ENCODE peak calls at places on chromosome 1, in five cellular contexts. J, O, G, E and F are unnamed samples.

GRCh38 chr1:9900142-9901043 is 9.7 kb downstream of the CTNNBIP1 start:
- DNase-seq in J (no peak), O (no peak), G (no peak), E (peak), F (no peak)

GRCh38 chr1:44792736-44793502 is 4.9 kb upstream of the BEST4 start:
- DNase-seq in J (no peak), O (no peak), G (peak), E (no peak), F (no peak)

GRCh38 chr1:62304515-62304914 is 14.7 kb downstream of the KANK4 start:
- DNase-seq in J (no peak), O (no peak), G (no peak), E (no peak), F (no peak)

GRCh38 chr1:111967067-111967690 is 22.3 kb downstream of the KCND3 start:
- DNase-seq in J (no peak), O (no peak), G (no peak), E (no peak), F (no peak)

GRCh38 chr1:51344602-51345299 is 14.4 kb upstream of the TTC39A start:
- DNase-seq in J (no peak), O (no peak), G (peak), E (no peak), F (no peak)

GRCh38 chr1:52674497-52675384 is 23.4 kb downstream of the COA7 start:
- DNase-seq in J (no peak), O (no peak), G (no peak), E (peak), F (no peak)

GRCh38 chr1:151282883-151283725 is 1.0 kb downstream of the ZNF687 start:
- DNase-seq in J (no peak), O (no peak), G (peak), E (peak), F (no peak)

GRCh38 chr1:213122514-213122929 is 71.5 kb downstream of the RPS6KC1 start:
- DNase-seq in J (no peak), O (peak), G (no peak), E (peak), F (peak)

GRCh38 chr1:30916296-30916695 is 7.7 kb upstream of the SDC3 start:
- DNase-seq in J (no peak), O (no peak), G (no peak), E (no peak), F (no peak)

GRCh38 chr1:83129107-83129506 is 869.8 kb downstream of the TTLL7 start:
- DNase-seq in J (no peak), O (no peak), G (no peak), E (no peak), F (no peak)

GRCh38 chr1:17225140-17225539 is 20.2 kb downstream of the PADI1 start:
- DNase-seq in J (no peak), O (no peak), G (no peak), E (no peak), F (no peak)

GRCh38 chr1:97603776-97604175 is 317.1 kb downstream of the DPYD start:
- DNase-seq in J (peak), O (peak), G (no peak), E (peak), F (no peak)

GRCh38 chr1:24141311-24141997 is 1.5 kb downstream of the IL22RA1 start:
- DNase-seq in J (no peak), O (no peak), G (no peak), E (no peak), F (no peak)

GRCh38 chr1:246565751-246566127 is 322 bp downstream of the TFB2M start:
- DNase-seq in J (no peak), O (peak), G (no peak), E (peak), F (no peak)

GRCh38 chr1:71623888-71624287 is 543.1 kb upstream of the ZRANB2 start:
- DNase-seq in J (no peak), O (no peak), G (no peak), E (no peak), F (no peak)

GRCh38 chr1:17617787-17618557 is 78.5 kb downstream of the ARHGEF10L start:
- DNase-seq in J (no peak), O (peak), G (no peak), E (peak), F (no peak)

GRCh38 chr1:204075116-204075636 is 2.3 kb downstream of the SOX13 start:
- DNase-seq in J (no peak), O (peak), G (peak), E (no peak), F (no peak)

GRCh38 chr1:29513357-29513756 is 277.0 kb downstream of the PTPRU start:
- DNase-seq in J (peak), O (peak), G (peak), E (peak), F (peak)

GRCh38 chr1:172843444-172843843 is 184.5 kb downstream of the FASLG start:
- DNase-seq in J (no peak), O (no peak), G (no peak), E (no peak), F (no peak)

GRCh38 chr1:217063065-217063908 is 340.1 kb upstream of the ESRRG start:
- DNase-seq in J (no peak), O (no peak), G (no peak), E (no peak), F (no peak)

GRCh38 chr1:41578712-41579335 is 94.3 kb upstream of the EDN2 start:
- DNase-seq in J (no peak), O (peak), G (no peak), E (peak), F (no peak)

GRCh38 chr1:20558180-20558579 is 5.8 kb downstream of the FAM43B start:
- DNase-seq in J (no peak), O (no peak), G (no peak), E (no peak), F (no peak)

GRCh38 chr1:20555025-20555757 is 2.8 kb downstream of the FAM43B start:
- DNase-seq in J (no peak), O (peak), G (no peak), E (peak), F (no peak)

GRCh38 chr1:20551945-20552727 is at the start of gene FAM43B:
- DNase-seq in J (no peak), O (peak), G (peak), E (peak), F (no peak)

GRCh38 chr1:20552728-20553571 is 577 bp downstream of the FAM43B start:
- DNase-seq in J (no peak), O (peak), G (peak), E (peak), F (no peak)

DNA sequence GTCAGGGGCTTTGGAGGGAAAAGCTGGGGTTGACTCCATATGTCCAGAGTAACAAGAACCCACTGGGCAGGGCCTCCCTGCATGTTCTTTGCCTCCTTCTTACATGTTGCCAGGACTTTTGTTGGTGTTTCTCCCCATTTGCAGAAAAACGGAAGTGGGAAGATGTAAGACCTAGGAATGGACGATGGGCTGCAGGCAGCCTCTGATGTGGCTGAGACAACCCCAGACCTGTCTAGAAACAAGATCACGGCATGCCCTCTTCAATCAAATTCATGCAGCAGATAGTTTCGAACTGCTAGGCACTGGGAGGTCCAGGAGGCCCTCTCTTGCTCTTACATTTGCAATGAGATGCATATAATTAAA is 3.4 kb downstream of the FAM43B start:
- DNase-seq in J (no peak), O (no peak), G (no peak), E (no peak), F (no peak)
- TF ChIP-seq CTCF in J (no peak), O (no peak), G (no peak), E (no peak), F (no peak)

DNA sequence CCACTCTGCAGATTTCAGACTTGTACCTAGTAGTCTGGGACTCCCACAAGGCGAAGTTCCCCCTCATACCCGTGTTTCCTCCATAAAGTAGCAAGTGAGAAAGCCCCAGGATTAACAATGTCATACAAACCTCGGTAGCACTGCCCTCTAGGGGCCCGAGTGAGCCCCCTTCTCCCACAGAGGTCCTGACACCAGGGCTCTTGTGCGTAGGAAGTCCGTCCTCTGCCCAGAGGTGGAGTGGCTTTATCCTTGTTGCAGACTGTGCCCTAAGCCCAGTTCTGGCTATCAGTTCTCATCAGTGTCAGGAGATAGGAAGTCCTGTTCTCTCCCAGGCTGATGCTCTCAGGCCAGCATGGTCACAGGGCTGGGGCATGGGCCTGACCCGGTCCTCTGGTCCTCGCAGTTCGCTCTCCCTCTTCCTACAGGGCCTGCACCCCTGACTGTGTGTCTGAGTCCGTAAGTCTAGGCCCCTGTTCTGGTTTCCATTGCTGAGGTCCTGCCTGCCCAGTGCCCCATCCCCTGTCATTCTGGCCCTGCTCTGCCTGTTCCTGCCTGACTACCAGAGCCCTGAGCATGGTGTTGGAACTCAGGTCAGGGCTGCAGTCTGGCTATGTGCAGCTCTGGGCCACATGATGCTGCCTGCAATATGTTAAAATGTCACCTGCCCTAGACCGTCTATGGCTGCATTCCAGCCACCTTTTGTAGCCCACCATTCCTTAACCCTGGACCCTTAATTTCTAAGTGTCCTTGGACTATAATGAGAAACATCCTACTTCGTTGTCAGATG is 285.6 kb downstream of the ASTN1 start:
- DNase-seq in J (no peak), O (no peak), G (no peak), E (no peak), F (no peak)
- TF ChIP-seq CTCF in J (no peak), O (no peak), G (no peak), E (no peak), F (peak)

GRCh38 chr1:206797534-206798383 is 25.5 kb upstream of the IL10 start:
- DNase-seq in J (no peak), O (peak), G (peak), E (no peak), F (no peak)

GRCh38 chr1:206796984-206797402 is 24.7 kb upstream of the IL10 start:
- DNase-seq in J (no peak), O (no peak), G (no peak), E (no peak), F (no peak)

GRCh38 chr1:206800411-206800810 is 28.1 kb upstream of the IL10 start:
- DNase-seq in J (no peak), O (peak), G (no peak), E (peak), F (no peak)

GRCh38 chr1:206799311-206799710 is 27.0 kb upstream of the IL10 start:
- DNase-seq in J (no peak), O (peak), G (no peak), E (peak), F (no peak)

DNA sequence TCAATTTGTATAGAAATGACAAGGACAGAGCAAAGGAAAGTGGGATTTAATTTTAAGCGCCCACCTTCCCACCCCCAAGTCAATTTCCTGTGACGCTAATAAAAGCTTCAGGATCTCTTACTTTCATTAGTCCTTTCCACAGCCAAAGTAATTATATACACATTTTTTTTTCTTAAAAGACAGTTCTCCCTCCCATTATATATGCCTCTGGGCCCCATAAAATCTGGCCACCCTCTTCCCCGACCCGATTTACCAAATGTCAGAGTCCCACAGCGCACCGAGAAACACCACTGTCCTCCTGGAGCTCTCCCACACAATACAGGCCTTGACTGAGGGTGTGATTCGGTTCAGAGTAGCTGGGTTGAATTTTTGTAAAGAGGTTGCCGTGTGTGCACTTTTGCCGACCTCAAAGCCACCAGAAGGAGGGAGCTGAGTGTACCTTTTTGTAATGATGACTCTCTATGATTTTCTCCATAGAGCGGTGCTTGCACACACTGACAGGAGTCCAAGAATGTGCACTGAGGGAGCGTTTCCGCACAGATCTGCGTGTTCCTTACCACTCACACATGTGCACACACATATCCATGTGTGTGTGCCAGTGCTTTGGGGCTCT is 26.2 kb upstream of the IL10 start:
- DNase-seq in J (no peak), O (no peak), G (no peak), E (no peak), F (no peak)
- TF ChIP-seq CTCF in J (no peak), O (no peak), G (no peak), E (no peak), F (no peak)

GRCh38 chr1:116230712-116231111 is 119.5 kb downstream of the MAB21L3 start:
- DNase-seq in J (no peak), O (no peak), G (no peak), E (no peak), F (no peak)

GRCh38 chr1:116231752-116232151 is 120.6 kb downstream of the MAB21L3 start:
- DNase-seq in J (no peak), O (no peak), G (no peak), E (no peak), F (no peak)

GRCh38 chr1:116228501-116228900 is 117.3 kb downstream of the MAB21L3 start:
- DNase-seq in J (no peak), O (no peak), G (no peak), E (no peak), F (no peak)

DNA sequence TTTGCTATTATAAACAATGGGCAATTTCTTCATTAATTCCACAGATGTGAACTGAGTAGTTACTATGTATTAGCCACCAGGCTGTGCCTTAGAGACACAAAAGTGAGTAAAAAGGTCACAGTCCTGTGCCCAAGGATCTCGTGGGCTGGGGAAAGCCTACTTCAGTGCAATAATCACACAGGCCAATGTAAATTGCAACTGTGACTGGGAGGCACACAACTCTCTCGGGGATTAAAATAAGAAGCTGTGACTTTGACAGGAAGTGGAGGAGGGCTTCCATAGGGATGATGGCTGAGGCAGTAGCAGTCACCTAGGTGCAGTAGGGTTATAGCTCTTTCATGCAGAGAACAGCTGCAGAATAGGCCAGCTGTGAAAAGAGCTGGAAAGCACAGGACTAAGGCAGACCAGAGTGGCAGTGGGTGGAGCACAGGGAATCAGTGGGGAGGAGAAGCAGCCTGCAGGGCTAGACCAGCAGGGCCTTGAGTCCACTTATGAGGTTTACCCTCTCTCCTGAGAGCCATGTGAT is 121.9 kb downstream of the MAB21L3 start:
- DNase-seq in J (no peak), O (no peak), G (no peak), E (no peak), F (no peak)
- TF ChIP-seq CTCF in J (no peak), O (no peak), G (no peak), E (no peak), F (peak)

DNA sequence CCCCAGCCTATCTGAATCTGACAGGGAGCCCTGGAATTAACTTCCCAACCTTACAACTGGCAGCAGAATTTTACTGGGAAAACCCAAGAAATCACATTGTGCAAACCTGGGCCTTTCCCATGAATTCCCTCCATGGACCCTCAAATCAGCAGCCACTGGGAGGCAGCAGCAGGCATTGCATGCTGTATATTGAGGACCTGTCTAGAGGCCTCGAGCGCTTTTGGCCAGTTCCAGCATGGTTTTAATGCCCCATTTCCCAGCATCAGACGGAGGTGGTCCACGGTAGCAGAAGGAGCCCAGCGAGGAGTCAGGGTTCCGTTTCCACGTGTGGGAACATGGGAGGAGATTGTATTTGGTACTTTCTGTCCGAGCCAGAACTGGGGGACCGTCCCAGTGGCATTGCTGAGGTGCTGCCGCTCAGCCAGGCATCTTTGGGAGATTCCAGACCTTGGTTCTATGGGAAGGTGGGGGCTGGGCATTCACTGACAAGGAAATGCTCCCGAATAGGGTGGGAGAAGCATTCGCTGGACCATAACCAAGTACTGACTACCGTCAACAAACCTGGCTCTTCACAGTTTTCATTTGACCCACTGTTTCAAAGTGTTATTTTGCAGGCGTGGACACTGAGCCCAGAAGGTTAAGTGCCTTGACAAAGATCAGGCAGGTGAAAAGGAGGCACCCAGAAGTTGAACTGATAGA is 15.9 kb downstream of the BMP8A start:
- DNase-seq in J (no peak), O (peak), G (peak), E (no peak), F (no peak)
- TF ChIP-seq CTCF in J (peak), O (peak), G (no peak), E (peak), F (peak)

GRCh38 chr1:108200627-108201106 is 524 bp upstream of the SLC25A24 start:
- DNase-seq in J (peak), O (peak), G (no peak), E (peak), F (peak)
- TF ChIP-seq CTCF in J (peak), O (peak), G (no peak), E (peak), F (peak)

GRCh38 chr1:3638027-3638426 is 11.9 kb downstream of the WRAP73 start:
- DNase-seq in J (no peak), O (no peak), G (no peak), E (no peak), F (no peak)
- TF ChIP-seq CTCF in J (no peak), O (no peak), G (no peak), E (no peak), F (no peak)

DNA sequence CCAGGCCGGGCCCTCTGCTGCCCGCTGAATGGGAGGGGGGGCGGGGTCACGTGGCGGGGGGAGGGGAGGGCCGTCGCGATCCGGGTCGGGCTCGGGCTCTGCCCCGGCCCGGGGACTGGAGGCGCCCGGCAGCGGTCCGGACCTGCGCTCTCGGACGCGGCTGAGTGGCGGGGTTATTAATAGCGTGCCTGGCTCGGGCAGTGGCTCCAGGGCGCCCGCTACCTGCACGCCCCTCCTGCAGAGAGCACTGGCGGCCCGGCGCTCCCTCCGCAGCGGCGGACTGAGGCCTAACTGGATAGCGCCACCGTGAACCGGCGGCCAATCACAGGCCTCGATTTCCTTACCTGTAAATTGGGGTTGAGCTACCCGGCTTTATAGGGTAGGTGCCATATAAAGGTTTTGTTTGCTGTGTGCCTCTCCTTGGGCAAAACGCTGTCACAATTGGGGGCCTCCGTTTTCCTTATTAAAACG is 28.0 kb downstream of the AHDC1 start:
- DNase-seq in J (no peak), O (peak), G (no peak), E (peak), F (no peak)
- TF ChIP-seq CTCF in J (peak), O (no peak), G (no peak), E (no peak), F (no peak)